ENCODE peak calls at places on chromosomes 5 and 9, in six cellular contexts. K is IMR-90, T is neuronal stem cell, O is mesenchymal stem cell, I is trophoblast cell, W is H1. Z is an unnamed sample.

GRCh38 chr9:134959971-134960310 is 42.2 kb upstream of the FCN1 start:
- DNase-seq in K (no peak), O (no peak), T (no peak), W (no peak), I (no peak), Z (no peak)

GRCh38 chr9:91360551-91361293 is 996 bp downstream of the AUH start:
- DNase-seq in W (no peak), K (no peak), T (peak; percentile 15), O (peak; percentile 22), I (no peak), Z (no peak)

GRCh38 chr5:96881511-96882115 is 5.3 kb downstream of the ERAP2 start:
- DNase-seq in O (peak; percentile 80), W (no peak), K (peak; percentile 89), T (no peak), I (no peak), Z (no peak)

GRCh38 chr9:113199683-113200329 is 21.3 kb downstream of the FKBP15 start:
- DNase-seq in T (no peak), W (no peak), K (no peak), I (no peak), O (no peak), Z (no peak)

GRCh38 chr9:3528466-3528865 is 2.7 kb upstream of the RFX3 start:
- DNase-seq in T (no peak), I (no peak), W (no peak), O (no peak), K (no peak), Z (no peak)

GRCh38 chr5:141564216-141564692 is 54.5 kb downstream of the DIAPH1 start:
- DNase-seq in O (peak; percentile 97), I (peak; percentile 83), W (peak; percentile 62), T (peak; percentile 78), K (peak; percentile 97), Z (peak; percentile 67)

GRCh38 chr5:42919600-42919999 is 107.9 kb upstream of the SELENOP start:
- DNase-seq in K (no peak), T (no peak), O (no peak), I (no peak), W (no peak), Z (no peak)

GRCh38 chr9:35859310-35859994 is 10.7 kb downstream of the OR13J1 start:
- DNase-seq in O (no peak), I (no peak), T (no peak), K (peak; percentile 35), W (no peak), Z (no peak)

GRCh38 chr5:122471752-122472061 is 159.7 kb downstream of the SNCAIP start:
- DNase-seq in T (no peak), W (no peak), O (no peak), K (no peak), I (no peak), Z (no peak)

GRCh38 chr9:100720922-100721321 is 143.0 kb downstream of the CAVIN4 start:
- DNase-seq in K (peak; percentile 43), T (no peak), O (no peak), W (no peak), I (no peak), Z (no peak)

GRCh38 chr5:53170748-53171349 is 61.3 kb upstream of the MOCS2 start:
- DNase-seq in O (peak; percentile 45), K (peak; percentile 63), W (no peak), I (peak; percentile 37), T (peak; percentile 17), Z (no peak)

GRCh38 chr9:70229026-70229425 is 29.8 kb upstream of the SMC5 start:
- DNase-seq in I (no peak), K (no peak), W (no peak), O (no peak), T (no peak), Z (no peak)

GRCh38 chr5:146369691-146370090 is 31.1 kb downstream of the POU4F3 start:
- DNase-seq in K (peak; percentile 53), T (no peak), O (peak; percentile 1), I (no peak), W (no peak), Z (no peak)

DNA sequence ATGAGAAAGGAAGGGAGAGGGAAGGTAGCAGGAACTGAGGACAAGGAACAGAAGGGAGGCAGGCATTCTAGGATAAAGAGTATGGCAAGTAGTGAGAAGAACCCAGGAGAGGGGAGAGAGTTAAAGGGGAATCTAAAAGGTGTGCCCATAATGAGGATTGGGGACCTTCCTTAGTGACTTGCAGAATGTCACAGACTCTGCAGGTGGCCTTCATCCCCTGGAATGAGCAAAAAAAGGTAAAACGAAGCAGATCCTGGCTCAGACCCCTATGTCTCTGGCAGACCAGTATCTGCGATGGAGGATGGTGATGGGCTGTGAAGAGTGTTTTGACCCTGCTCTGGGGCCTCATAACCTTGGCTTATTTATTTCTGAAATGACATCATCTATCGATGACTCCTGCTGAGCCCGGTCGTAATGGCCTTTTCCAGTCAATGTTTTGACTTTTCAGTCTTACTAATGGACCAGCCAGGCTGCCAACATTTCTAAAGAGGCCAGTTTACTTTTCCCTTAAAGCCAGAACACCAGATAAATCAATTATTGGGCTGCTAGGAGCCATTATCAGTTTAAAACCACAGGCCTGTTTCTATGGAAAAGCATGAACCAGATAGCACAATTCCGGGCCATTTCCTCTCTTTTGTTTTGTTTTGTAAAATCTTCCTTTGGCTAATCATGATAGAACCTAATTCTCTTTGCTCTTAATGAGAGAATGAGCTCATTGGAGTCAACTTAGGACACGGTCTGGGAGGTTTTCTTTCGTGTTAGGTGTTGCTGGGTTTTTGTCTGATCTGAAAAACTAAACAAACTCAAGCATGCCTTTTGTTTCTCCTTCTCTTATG is 3.1 kb downstream of the TMOD1 start:
- DNase-seq in O (peak; percentile 50), W (no peak), T (no peak), K (peak; percentile 57), I (no peak), Z (no peak)
- H3K23ac ChIP-seq in O (no peak overlapping the region), W (no peak overlapping the region), T (no peak overlapping the region), K (no peak overlapping the region), I (no peak overlapping the region), Z (no peak overlapping the region)

GRCh38 chr9:38046669-38047300 is 22.2 kb downstream of the SHB start:
- DNase-seq in O (peak; percentile 72), K (peak; percentile 69), I (peak; percentile 93), W (no peak), T (no peak), Z (peak; percentile 49)
- H3K9ac ChIP-seq in O (no peak overlapping the region), K (no peak overlapping the region), I (no peak overlapping the region), W (peak overlapping the region; percentile 7), T (no peak overlapping the region), Z (no peak overlapping the region)

GRCh38 chr5:75450069-75450468 is 61.4 kb downstream of the CERT1 start:
- DNase-seq in K (no peak), I (peak; percentile 30), T (no peak), O (no peak), W (no peak), Z (no peak)
- H3K9me3 ChIP-seq in K (peaks cover 6% of the 10 kb centered on the region), I (no peaks in the 10 kb centered on the region), T (peaks cover 27% of the 10 kb centered on the region), O (peaks cover 18% of the 10 kb centered on the region), W (no peaks in the 10 kb centered on the region), Z (no peaks in the 10 kb centered on the region)

GRCh38 chr9:127829205-127829935 is 25.1 kb downstream of the ENG start:
- DNase-seq in I (no peak), W (no peak), O (no peak), T (no peak), K (no peak), Z (no peak)

GRCh38 chr9:127828262-127829031 is 25.8 kb downstream of the FPGS start:
- DNase-seq in O (peak; percentile 87), K (peak; percentile 51), W (peak; percentile 70), I (peak; percentile 27), T (peak; percentile 78), Z (peak; percentile 96)

GRCh38 chr9:127822108-127822507 is 19.4 kb downstream of the FPGS start:
- DNase-seq in T (no peak), O (no peak), W (no peak), I (no peak), K (no peak), Z (no peak)

GRCh38 chr9:127825319-127826051 is 22.8 kb downstream of the FPGS start:
- DNase-seq in W (peak; percentile 73), O (no peak), T (peak; percentile 58), K (no peak), I (no peak), Z (peak; percentile 95)

GRCh38 chr9:127826253-127826913 is 23.7 kb downstream of the FPGS start:
- DNase-seq in W (no peak), I (no peak), O (no peak), T (no peak), K (no peak), Z (no peak)
- H3K23ac ChIP-seq in W (no peak overlapping the region), I (no peak overlapping the region), O (no peak overlapping the region), T (peak overlapping the region; percentile 97), K (peak overlapping the region; percentile 38), Z (no peak overlapping the region)